ENCODE peak calls at places on chromosomes 1 and 21, in seven cellular contexts. K is CD4-positive, CD25-positive, alpha-beta regulatory T cell; J is NCI-H510A treated with DMSO at 0.1 percent for 48 hours; R is dorsolateral prefrontal cortex; U is ELR; Y is AML-193; M is CD4-positive, alpha-beta T cell. H is an unnamed sample.

GRCh38 chr1:985126-985525 is 3.2 kb upstream of the PERM1 start:
- DNase-seq in K (no peak), J (no peak), R (no peak), U (no peak), Y (no peak), M (no peak), H (no peak)

GRCh38 chr1:118928739-118929554 is 59.2 kb downstream of the TBX15 start:
- DNase-seq in K (no peak), J (no peak), R (no peak), U (peak; percentile 44), Y (no peak), M (no peak), H (no peak)

GRCh38 chr1:28078680-28079626 is 9.5 kb downstream of the EYA3 start:
- DNase-seq in K (no peak), J (no peak), R (no peak), U (peak; percentile 85), Y (no peak), M (no peak), H (no peak)

GRCh38 chr1:48493970-48494769 is 22.2 kb upstream of the SPATA6 start:
- DNase-seq in K (no peak), J (no peak), R (peak; percentile 83), U (peak; percentile 15), Y (no peak), M (no peak), H (no peak)

GRCh38 chr1:116411784-116412479 is 38.9 kb downstream of the ATP1A1 start:
- DNase-seq in K (no peak), J (no peak), R (no peak), U (peak; percentile 32), Y (no peak), M (no peak), H (no peak)

GRCh38 chr1:82706741-82707140 is 906.0 kb downstream of the ADGRL2 start:
- DNase-seq in K (no peak), J (no peak), R (no peak), U (no peak), Y (no peak), M (no peak), H (no peak)

GRCh38 chr1:40161888-40162397 is 756 bp downstream of the RLF start:
- DNase-seq in K (no peak), J (no peak), R (peak; percentile 43), U (no peak), Y (no peak), M (no peak), H (no peak)

GRCh38 chr1:184563308-184563707 is 176.5 kb downstream of the C1orf21 start:
- DNase-seq in K (no peak), J (no peak), R (no peak), U (peak; percentile 47), Y (peak; percentile 47), M (no peak), H (no peak)

GRCh38 chr1:225670356-225670755 is 17.4 kb upstream of the ENAH start:
- DNase-seq in K (no peak), J (no peak), R (no peak), U (peak; percentile 20), Y (no peak), M (no peak), H (no peak)

GRCh38 chr1:220498188-220498587 is 29.7 kb upstream of the MARK1 start:
- DNase-seq in K (no peak), J (no peak), R (no peak), U (peak; percentile 35), Y (no peak), M (no peak), H (no peak)

GRCh38 chr1:19616489-19616888 is 27.6 kb upstream of the NBL1 start:
- DNase-seq in K (no peak), J (no peak), R (no peak), U (peak; percentile 61), Y (no peak), M (no peak), H (no peak)

GRCh38 chr1:218480691-218481099 is 135.6 kb downstream of the TGFB2 start:
- DNase-seq in K (no peak), J (no peak), R (no peak), U (peak; percentile 94), Y (no peak), M (no peak), H (no peak)

GRCh38 chr1:101613549-101613948 is 376.7 kb downstream of the S1PR1 start:
- DNase-seq in K (no peak), J (no peak), R (no peak), U (peak; percentile 32), Y (no peak), M (no peak), H (no peak)

GRCh38 chr21:38830667-38831525 is 25.2 kb downstream of the ETS2 start:
- DNase-seq in K (no peak), J (no peak), R (no peak), U (no peak), Y (no peak), M (no peak), H (no peak)

GRCh38 chr1:150558761-150559626 is 9.8 kb downstream of the ADAMTSL4 start:
- DNase-seq in K (no peak), J (no peak), R (no peak), U (no peak), Y (no peak), M (no peak), H (no peak)

GRCh38 chr1:54934869-54935268 is 45.6 kb upstream of the TMEM61 start:
- DNase-seq in K (no peak), J (no peak), R (no peak), U (peak; percentile 89), Y (no peak), M (no peak), H (no peak)

GRCh38 chr1:210239295-210240155 is 6.9 kb downstream of the SERTAD4 start:
- DNase-seq in K (no peak), J (no peak), R (peak; percentile 54), U (peak; percentile 94), Y (no peak), M (no peak), H (no peak)

GRCh38 chr1:226548281-226549093 is at the start of gene STUM:
- DNase-seq in K (no peak), J (peak; percentile 63), R (no peak), U (peak; percentile 30), Y (no peak), M (no peak), H (no peak)

GRCh38 chr1:28640766-28641165 is 2.1 kb downstream of the TAF12 start:
- DNase-seq in K (peak; percentile 4), J (no peak), R (no peak), U (peak; percentile 51), Y (peak; percentile 43), M (no peak), H (peak; percentile 36)

GRCh38 chr1:2969870-2970291 is 51.4 kb upstream of the ACTRT2 start:
- DNase-seq in K (no peak), J (no peak), R (no peak), U (no peak), Y (no peak), M (no peak), H (no peak)

GRCh38 chr1:23525558-23526174 is 5.4 kb downstream of the E2F2 start:
- DNase-seq in K (no peak), J (no peak), R (no peak), U (no peak), Y (no peak), M (no peak), H (no peak)

GRCh38 chr21:44375281-44375651 is 21.8 kb downstream of the TRPM2 start:
- DNase-seq in K (no peak), J (no peak), R (peak; percentile 27), U (no peak), Y (peak; percentile 64), M (no peak), H (peak; percentile 34)

GRCh38 chr1:31937300-31938183 is 626 bp downstream of the PTP4A2 start:
- DNase-seq in K (peak; percentile 80), J (no peak), R (peak; percentile 84), U (peak; percentile 67), Y (no peak), M (peak; percentile 58), H (peak; percentile 78)

GRCh38 chr1:9294440-9294773 is 1.7 kb downstream of the SPSB1 start:
- DNase-seq in K (no peak), J (no peak), R (no peak), U (peak; percentile 94), Y (no peak), M (no peak), H (no peak)

GRCh38 chr1:172837816-172838680 is 179.1 kb downstream of the FASLG start:
- DNase-seq in K (no peak), J (no peak), R (no peak), U (peak; percentile 81), Y (no peak), M (no peak), H (no peak)

GRCh38 chr1:3702990-3703728 is 49.1 kb upstream of the CCDC27 start:
- DNase-seq in K (no peak), J (no peak), R (no peak), U (peak; percentile 38), Y (no peak), M (no peak), H (no peak)

GRCh38 chr1:167676205-167676915 is 45.4 kb upstream of the MPZL1 start:
- DNase-seq in K (no peak), J (peak; percentile 40), R (no peak), U (no peak), Y (no peak), M (no peak), H (no peak)

GRCh38 chr1:31765041-31765467 is 914 bp upstream of the ADGRB2 start:
- DNase-seq in K (no peak), J (no peak), R (peak; percentile 78), U (no peak), Y (peak; percentile 18), M (no peak), H (no peak)

GRCh38 chr1:25568090-25568833 is 24.9 kb downstream of the LDLRAP1 start:
- DNase-seq in K (no peak), J (peak; percentile 18), R (peak; percentile 66), U (peak; percentile 78), Y (no peak), M (no peak), H (no peak)

GRCh38 chr1:18010408-18010807 is 97.2 kb upstream of the IGSF21 start:
- DNase-seq in K (no peak), J (no peak), R (no peak), U (no peak), Y (no peak), M (no peak), H (no peak)

GRCh38 chr1:105172803-105173202 is 1423.1 kb downstream of the AMY1C start:
- DNase-seq in K (no peak), J (no peak), R (no peak), U (no peak), Y (no peak), M (no peak), H (no peak)

GRCh38 chr21:35503646-35504045 is 454.5 kb upstream of the RUNX1 start:
- DNase-seq in K (no peak), J (no peak), R (no peak), U (no peak), Y (peak; percentile 17), M (peak; percentile 42), H (peak; percentile 40)